ENCODE peak calls at places on chromosome 6, in eight cellular contexts. D, I, Z, B, A, L, C and O are unnamed samples.

GRCh38 chr6:45563902-45564301 is 186.2 kb upstream of the SUPT3H start:
- DNase-seq in A (no peak), B (no peak), L (no peak), C (no peak), Z (no peak), D (no peak), I (no peak), O (no peak)

GRCh38 chr6:43172127-43173007 is 1.3 kb downstream of the SRF start:
- DNase-seq in B (peak), I (peak), C (peak), A (peak), D (peak), L (peak), Z (peak), O (peak)

GRCh38 chr6:100202417-100203194 is 208.6 kb upstream of the MCHR2 start:
- DNase-seq in Z (no peak), L (no peak), D (no peak), C (no peak), A (no peak), B (peak), I (no peak), O (no peak)

GRCh38 chr6:83708970-83709747 is at the start of gene SNAP91:
- DNase-seq in C (peak), B (no peak), I (peak), A (peak), L (peak), D (no peak), Z (no peak), O (peak)

GRCh38 chr6:113813207-113813606 is 43.9 kb upstream of the MARCKS start:
- DNase-seq in I (no peak), C (no peak), Z (no peak), L (no peak), B (no peak), D (no peak), A (no peak), O (no peak)

GRCh38 chr6:155693573-155694428 is 238.2 kb upstream of the NOX3 start:
- DNase-seq in L (no peak), I (no peak), B (no peak), Z (no peak), C (no peak), D (no peak), A (no peak), O (no peak)

GRCh38 chr6:139519571-139520031 is 145.2 kb upstream of the CITED2 start:
- DNase-seq in I (no peak), B (no peak), L (no peak), A (no peak), C (no peak), Z (no peak), D (no peak), O (no peak)

GRCh38 chr6:166389119-166389518 is 6.4 kb upstream of the MPC1 start:
- DNase-seq in A (no peak), I (no peak), D (no peak), C (no peak), B (no peak), Z (no peak), L (no peak), O (no peak)

GRCh38 chr6:81863123-81863522 is 110.6 kb upstream of the TENT5A start:
- DNase-seq in I (peak), D (no peak), B (no peak), C (no peak), Z (no peak), A (no peak), L (no peak), O (no peak)

GRCh38 chr6:161414180-161414579 is 140.3 kb upstream of the AGPAT4 start:
- DNase-seq in Z (peak), B (no peak), A (no peak), I (no peak), L (no peak), C (no peak), D (no peak), O (no peak)

GRCh38 chr6:10692965-10693538 is 1.4 kb downstream of the C6orf52 start:
- DNase-seq in A (no peak), D (no peak), Z (no peak), L (no peak), B (no peak), C (no peak), I (peak), O (no peak)

GRCh38 chr6:11069760-11070159 is 23.9 kb upstream of the SMIM13 start:
- DNase-seq in D (no peak), C (no peak), Z (no peak), L (no peak), B (no peak), A (no peak), I (no peak), O (no peak)

GRCh38 chr6:25993038-25993684 is 30.6 kb downstream of the TRIM38 start:
- DNase-seq in I (no peak), A (no peak), L (no peak), Z (no peak), B (no peak), D (no peak), C (no peak), O (no peak)

GRCh38 chr6:109807881-109808280 is 116.8 kb downstream of the FIG4 start:
- DNase-seq in I (no peak), A (no peak), Z (no peak), C (no peak), D (no peak), B (no peak), L (no peak), O (no peak)

GRCh38 chr6:162178666-162179065 is 548.9 kb downstream of the PRKN start:
- DNase-seq in L (no peak), C (no peak), Z (no peak), D (no peak), A (no peak), B (no peak), I (no peak), O (no peak)

GRCh38 chr6:163543311-163543710 is 128.8 kb downstream of the QKI start:
- DNase-seq in Z (no peak), B (no peak), D (no peak), A (no peak), C (no peak), I (peak), L (no peak), O (no peak)

GRCh38 chr6:41597246-41598000 is 40.8 kb upstream of the MDFI start:
- DNase-seq in I (no peak), Z (no peak), A (no peak), C (no peak), D (peak), L (no peak), B (no peak), O (no peak)

GRCh38 chr6:53483423-53484353 is 61.2 kb downstream of the GCLC start:
- DNase-seq in C (no peak), B (peak), D (no peak), I (no peak), Z (peak), A (no peak), L (no peak), O (peak)

GRCh38 chr6:87628881-87629280 is 38.9 kb downstream of the ORC3 start:
- DNase-seq in B (no peak), L (no peak), A (no peak), I (no peak), C (no peak), D (no peak), Z (no peak), O (no peak)

GRCh38 chr6:80197474-80197873 is 91.0 kb downstream of the BCKDHB start:
- DNase-seq in L (no peak), A (no peak), C (no peak), Z (no peak), B (no peak), D (no peak), I (no peak), O (no peak)

GRCh38 chr6:129252377-129253071 is 369.6 kb downstream of the LAMA2 start:
- DNase-seq in C (no peak), I (no peak), B (no peak), Z (no peak), L (no peak), A (no peak), D (no peak), O (no peak)

GRCh38 chr6:35534396-35535170 is 21.9 kb upstream of the TULP1 start:
- DNase-seq in Z (no peak), L (no peak), D (no peak), C (peak), A (no peak), I (peak), B (no peak), O (no peak)

GRCh38 chr6:52543262-52543661 is 33.6 kb downstream of the TRAM2 start:
- DNase-seq in B (no peak), I (no peak), A (no peak), C (no peak), D (no peak), L (no peak), Z (no peak), O (no peak)

GRCh38 chr6:112760831-112761230 is 413.7 kb downstream of the RFPL4B start:
- DNase-seq in D (no peak), I (no peak), L (no peak), C (no peak), A (no peak), B (no peak), Z (no peak), O (no peak)

GRCh38 chr6:132725471-132725870 is 11.6 kb upstream of the VNN1 start:
- DNase-seq in A (no peak), Z (no peak), B (no peak), L (no peak), I (no peak), C (no peak), D (no peak), O (no peak)

GRCh38 chr6:118618676-118619377 is 32.6 kb downstream of the CEP85L start:
- DNase-seq in C (no peak), Z (peak), L (peak), I (peak), A (peak), D (peak), B (peak), O (peak)

GRCh38 chr6:137039010-137039409 is 5.8 kb downstream of the IL20RA start:
- DNase-seq in D (no peak), I (no peak), C (no peak), L (no peak), B (no peak), A (no peak), Z (no peak), O (no peak)

GRCh38 chr6:53956068-53956711 is 155.1 kb upstream of the MLIP start:
- DNase-seq in B (no peak), I (peak), Z (peak), L (peak), D (peak), A (peak), C (peak), O (peak)

GRCh38 chr6:117547688-117548621 is 54.4 kb downstream of the GOPC start:
- DNase-seq in Z (peak), D (no peak), A (no peak), I (no peak), B (peak), C (no peak), L (peak), O (peak)

GRCh38 chr6:85660181-85660611 is 17.5 kb upstream of the SYNCRIP start:
- DNase-seq in B (no peak), L (no peak), Z (no peak), D (no peak), I (no peak), C (no peak), A (no peak), O (peak)

GRCh38 chr6:13303668-13304017 is 24.7 kb downstream of the TBC1D7 start:
- DNase-seq in D (no peak), L (peak), A (no peak), C (peak), I (no peak), B (peak), Z (peak), O (peak)

GRCh38 chr6:75422024-75422639 is 71.5 kb downstream of the FILIP1 start:
- DNase-seq in C (no peak), A (no peak), Z (no peak), D (no peak), B (no peak), L (no peak), I (no peak), O (no peak)

GRCh38 chr6:154500769-154501171 is 9.7 kb downstream of the CNKSR3 start:
- DNase-seq in I (peak), Z (no peak), A (no peak), L (no peak), D (no peak), B (no peak), C (no peak), O (no peak)

GRCh38 chr6:151757506-151757955 is 50.0 kb upstream of the ESR1 start:
- DNase-seq in C (no peak), L (peak), I (no peak), Z (no peak), A (no peak), B (no peak), D (no peak), O (peak)

GRCh38 chr6:159819932-159820640 is 20.0 kb downstream of the PNLDC1 start:
- DNase-seq in C (no peak), A (peak), D (no peak), B (no peak), Z (no peak), L (peak), I (peak), O (peak)

GRCh38 chr6:130815200-130816071 is 11.8 kb upstream of the SMLR1 start:
- DNase-seq in I (no peak), Z (no peak), B (no peak), A (no peak), L (no peak), C (no peak), D (peak), O (no peak)

GRCh38 chr6:26128013-26128771 is 41.0 kb downstream of the HFE start:
- DNase-seq in B (no peak), C (no peak), D (no peak), L (no peak), A (no peak), Z (no peak), I (no peak), O (no peak)

GRCh38 chr6:108635505-108636226 is 74.9 kb downstream of the FOXO3 start:
- DNase-seq in A (no peak), B (no peak), Z (no peak), L (no peak), D (no peak), I (peak), C (no peak), O (peak)

GRCh38 chr6:43504756-43505593 is 5.2 kb downstream of the LRRC73 start:
- DNase-seq in B (no peak), D (no peak), I (no peak), Z (no peak), L (no peak), A (no peak), C (no peak), O (no peak)

GRCh38 chr6:135851442-135852271 is at the start of gene PDE7B:
- DNase-seq in I (peak), Z (peak), B (peak), L (peak), C (peak), A (peak), D (no peak), O (peak)
- TF ChIP-seq CTCF in I (no peak), Z (no peak), B (no peak), L (no peak), C (no peak), A (no peak), D (no peak), O (no peak)

GRCh38 chr6:2688416-2689064 is 62.2 kb downstream of the MYLK4 start:
- DNase-seq in I (no peak), Z (no peak), B (no peak), A (no peak), C (no peak), D (no peak), L (peak), O (peak)
- TF ChIP-seq CTCF in I (no peak), Z (no peak), B (no peak), A (no peak), C (no peak), D (no peak), L (no peak), O (no peak)

DNA sequence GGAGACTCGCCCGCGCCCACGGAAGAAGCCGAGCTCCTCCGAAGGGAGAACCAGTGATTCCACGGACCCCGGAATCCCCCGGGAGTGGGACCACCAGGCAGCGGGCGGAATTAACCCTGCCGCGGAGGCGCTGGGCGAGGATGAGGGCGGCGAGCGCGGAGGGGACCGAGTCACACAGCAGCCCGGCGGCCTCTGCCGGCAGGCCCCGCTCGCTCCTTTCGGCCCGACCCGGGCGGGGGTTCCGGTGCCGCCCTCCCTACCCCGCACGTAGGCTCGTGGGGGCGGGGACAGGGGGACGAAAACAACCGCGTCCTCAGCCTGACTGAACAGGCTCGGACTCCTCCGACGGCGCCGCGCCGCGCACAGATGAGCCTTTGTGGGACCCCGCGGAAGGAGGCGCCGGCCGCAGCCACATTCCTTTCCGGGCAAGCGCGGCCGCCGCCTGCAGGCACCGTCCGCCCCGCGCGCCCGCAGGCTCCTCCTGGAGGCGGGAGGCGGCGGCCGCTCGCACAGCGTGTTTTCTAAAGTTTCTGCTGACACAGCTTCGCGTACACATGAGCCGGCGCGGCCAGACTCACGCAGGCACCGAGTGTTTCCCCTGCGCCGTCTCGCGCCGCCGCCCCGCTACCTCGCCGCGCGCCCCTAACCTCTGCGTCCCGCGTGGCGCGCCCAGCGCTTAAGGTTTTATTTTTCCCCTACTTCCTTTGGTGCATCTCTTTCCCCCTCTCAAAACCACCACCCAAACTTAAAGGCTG is 244.3 kb downstream of the ARID1B start:
- DNase-seq in I (peak), D (peak), Z (peak), A (peak), L (peak), B (peak), C (peak), O (peak)
- TF ChIP-seq CTCF in I (peak), D (peak), Z (peak), A (peak), L (peak), B (no peak), C (peak), O (peak)

GRCh38 chr6:32968770-32969684 is 633 bp downstream of the BRD2 start:
- DNase-seq in B (peak), D (peak), L (peak), C (peak), I (peak), A (peak), Z (peak), O (peak)
- TF ChIP-seq CTCF in B (no peak), D (peak), L (no peak), C (no peak), I (peak), A (no peak), Z (no peak), O (no peak)

DNA sequence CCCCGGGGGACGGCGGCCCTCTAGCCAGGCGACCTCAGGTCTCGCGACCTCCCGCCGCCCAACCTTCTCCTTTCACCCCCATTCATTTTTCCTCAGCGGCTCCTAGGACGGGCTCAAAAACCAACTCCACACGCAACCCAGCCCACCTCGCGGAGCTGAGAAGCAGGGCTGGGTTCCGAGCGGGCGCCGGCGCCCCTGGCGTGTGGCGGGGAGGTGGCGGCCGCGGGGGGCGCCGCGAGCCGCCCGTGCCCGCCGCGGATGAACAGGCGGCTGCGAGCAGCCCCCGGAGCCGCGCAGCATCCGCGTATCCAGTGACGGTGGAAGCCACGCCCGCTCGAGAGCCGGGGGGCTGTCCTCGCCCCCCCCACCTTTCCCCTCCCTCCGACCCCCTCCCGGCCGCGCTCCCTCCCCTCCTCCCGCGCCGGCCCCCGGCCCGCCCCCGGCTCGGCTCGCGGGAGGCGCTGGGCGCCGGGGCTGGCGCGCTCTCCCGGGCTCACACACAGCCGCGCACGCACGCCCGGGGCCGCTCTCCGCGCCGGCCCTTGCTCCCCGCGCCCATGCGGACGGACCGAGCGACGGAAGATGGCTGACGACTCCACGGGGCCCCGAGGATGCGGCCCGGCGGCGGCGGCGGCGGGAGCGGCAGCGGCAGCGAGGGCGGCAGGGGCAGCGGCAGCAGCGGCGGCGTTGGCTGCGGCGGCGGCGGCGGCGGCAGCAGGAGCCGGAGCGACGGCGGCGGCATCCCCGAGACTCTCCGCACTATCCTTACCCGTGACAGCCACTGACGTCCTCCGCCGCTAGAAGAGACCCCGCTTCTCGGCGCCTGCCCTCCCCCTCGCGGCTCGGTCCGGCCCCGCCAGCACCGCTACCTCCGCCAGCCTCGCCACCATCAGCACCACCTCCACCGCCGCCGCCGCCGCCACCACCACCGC is at the start of gene SOBP:
- DNase-seq in B (no peak), L (peak), D (no peak), A (peak), C (peak), I (peak), Z (peak), O (peak)
- TF ChIP-seq CTCF in B (no peak), L (no peak), D (no peak), A (no peak), C (no peak), I (peak), Z (peak), O (no peak)